ENCODE peak calls at places on chromosomes 1 and 21, in seven cellular contexts. E, Q, H, D, K, G and V are unnamed samples.

GRCh38 chr21:41370840-41371697 is 9.2 kb downstream of the MX2 start:
- DNase-seq in K (no peak), G (peak), H (no peak), E (no peak), D (no peak), Q (peak), V (no peak)

GRCh38 chr1:65254320-65255087 is 54.8 kb upstream of the DNAJC6 start:
- DNase-seq in K (peak), D (peak), Q (peak), G (no peak), E (peak), H (peak), V (peak)

GRCh38 chr1:80535446-80535845 is 1265.3 kb upstream of the ADGRL2 start:
- DNase-seq in K (no peak), H (no peak), E (no peak), Q (no peak), G (no peak), D (no peak), V (no peak)

GRCh38 chr1:89454845-89455521 is 69.6 kb upstream of the LRRC8B start:
- DNase-seq in E (peak), Q (no peak), K (no peak), D (peak), H (no peak), G (peak), V (no peak)

GRCh38 chr21:34511154-34511553 is 856 bp downstream of the KCNE1 start:
- DNase-seq in K (no peak), D (no peak), E (no peak), Q (no peak), H (no peak), G (peak), V (no peak)

GRCh38 chr1:222095606-222096475 is 354.0 kb upstream of the DUSP10 start:
- DNase-seq in E (peak), G (no peak), K (peak), Q (no peak), H (no peak), D (no peak), V (no peak)

GRCh38 chr1:84603223-84603622 is 29.0 kb upstream of the CTBS start:
- DNase-seq in K (no peak), Q (no peak), D (no peak), E (no peak), H (no peak), G (peak), V (no peak)

GRCh38 chr1:239387304-239388231 is 1.2 kb downstream of the CHRM3 start:
- DNase-seq in Q (no peak), H (no peak), D (peak), K (peak), E (peak), G (no peak), V (no peak)

GRCh38 chr1:89051944-89052312 is 13.1 kb downstream of the GBP1 start:
- DNase-seq in D (no peak), K (no peak), Q (no peak), G (no peak), H (no peak), E (no peak), V (no peak)

GRCh38 chr1:16226495-16227179 is 10.3 kb downstream of the CPLANE2 start:
- DNase-seq in Q (no peak), H (no peak), K (peak), G (no peak), E (peak), D (peak), V (no peak)

GRCh38 chr1:245503548-245503947 is 348.8 kb downstream of the KIF26B start:
- DNase-seq in G (no peak), H (no peak), Q (no peak), K (no peak), E (no peak), D (no peak), V (no peak)

GRCh38 chr1:13817906-13818305 is 117.9 kb downstream of the PRDM2 start:
- DNase-seq in D (peak), E (no peak), Q (no peak), K (no peak), H (no peak), G (no peak), V (peak)

GRCh38 chr1:37680933-37681332 is 11.4 kb upstream of the CDCA8 start:
- DNase-seq in D (no peak), E (no peak), G (no peak), K (no peak), H (no peak), Q (no peak), V (no peak)

GRCh38 chr1:111441573-111442192 is 7.4 kb downstream of the WDR77 start:
- DNase-seq in H (no peak), G (no peak), Q (no peak), K (no peak), E (peak), D (no peak), V (no peak)

GRCh38 chr1:111709986-111710385 is 29.2 kb downstream of the INKA2 start:
- DNase-seq in K (no peak), H (no peak), G (no peak), D (no peak), Q (no peak), E (no peak), V (no peak)

GRCh38 chr21:46190491-46191131 is 6.4 kb upstream of the SPATC1L start:
- DNase-seq in H (peak), G (no peak), Q (peak), K (no peak), D (no peak), E (no peak), V (peak)

GRCh38 chr1:21911205-21912001 is 25.7 kb downstream of the HSPG2 start:
- DNase-seq in K (peak), H (no peak), G (peak), E (peak), Q (no peak), D (no peak), V (peak)

GRCh38 chr1:201850053-201850397 is 21.1 kb downstream of the IPO9 start:
- DNase-seq in E (no peak), D (peak), Q (peak), K (no peak), G (peak), H (no peak), V (no peak)

GRCh38 chr1:162011337-162012012 is 12.2 kb downstream of the OLFML2B start:
- DNase-seq in Q (no peak), K (no peak), G (peak), H (no peak), D (no peak), E (no peak), V (no peak)

GRCh38 chr1:155969377-155969791 is 9.0 kb downstream of the ARHGEF2 start:
- DNase-seq in H (no peak), Q (no peak), G (no peak), K (no peak), E (no peak), D (no peak), V (no peak)

GRCh38 chr1:117616356-117616755 is 10.5 kb downstream of the TENT5C start:
- DNase-seq in Q (peak), H (no peak), K (peak), G (no peak), D (peak), E (no peak), V (peak)

GRCh38 chr1:156642265-156643185 is 608 bp downstream of the BCAN start:
- DNase-seq in D (no peak), H (no peak), K (no peak), Q (no peak), E (no peak), G (no peak), V (no peak)

GRCh38 chr1:206012086-206012859 is 9.1 kb upstream of the RAB7B start:
- DNase-seq in K (peak), G (no peak), D (peak), E (no peak), Q (peak), H (no peak), V (peak)

GRCh38 chr1:119808491-119808890 is 2.8 kb downstream of the REG4 start:
- DNase-seq in D (no peak), G (peak), Q (no peak), E (no peak), H (no peak), K (no peak), V (no peak)

GRCh38 chr21:32248616-32249550 is 30.0 kb downstream of the MIS18A start:
- DNase-seq in D (no peak), K (no peak), E (no peak), Q (no peak), G (peak), H (no peak), V (no peak)

GRCh38 chr1:197510691-197511378 is 242.8 kb downstream of the CRB1 start:
- DNase-seq in D (no peak), Q (no peak), G (no peak), E (no peak), H (no peak), K (no peak), V (no peak)

GRCh38 chr1:151898519-151898991 is 10.8 kb downstream of the THEM4 start:
- DNase-seq in G (no peak), Q (no peak), D (peak), H (no peak), K (no peak), E (no peak), V (no peak)

GRCh38 chr1:115544131-115544530 is 97.6 kb upstream of the VANGL1 start:
- DNase-seq in K (no peak), G (peak), E (no peak), H (no peak), D (no peak), Q (no peak), V (no peak)

GRCh38 chr1:221555689-221556433 is 186.0 kb downstream of the DUSP10 start:
- DNase-seq in D (no peak), G (no peak), Q (no peak), E (no peak), H (no peak), K (no peak), V (no peak)

GRCh38 chr1:159921251-159921650 is 4.1 kb downstream of the TAGLN2 start:
- DNase-seq in Q (no peak), G (no peak), K (no peak), H (no peak), D (no peak), E (no peak), V (no peak)

GRCh38 chr21:31354122-31354521 is 10.1 kb upstream of the TIAM1 start:
- DNase-seq in Q (no peak), G (no peak), E (no peak), K (no peak), D (no peak), H (no peak), V (no peak)

DNA sequence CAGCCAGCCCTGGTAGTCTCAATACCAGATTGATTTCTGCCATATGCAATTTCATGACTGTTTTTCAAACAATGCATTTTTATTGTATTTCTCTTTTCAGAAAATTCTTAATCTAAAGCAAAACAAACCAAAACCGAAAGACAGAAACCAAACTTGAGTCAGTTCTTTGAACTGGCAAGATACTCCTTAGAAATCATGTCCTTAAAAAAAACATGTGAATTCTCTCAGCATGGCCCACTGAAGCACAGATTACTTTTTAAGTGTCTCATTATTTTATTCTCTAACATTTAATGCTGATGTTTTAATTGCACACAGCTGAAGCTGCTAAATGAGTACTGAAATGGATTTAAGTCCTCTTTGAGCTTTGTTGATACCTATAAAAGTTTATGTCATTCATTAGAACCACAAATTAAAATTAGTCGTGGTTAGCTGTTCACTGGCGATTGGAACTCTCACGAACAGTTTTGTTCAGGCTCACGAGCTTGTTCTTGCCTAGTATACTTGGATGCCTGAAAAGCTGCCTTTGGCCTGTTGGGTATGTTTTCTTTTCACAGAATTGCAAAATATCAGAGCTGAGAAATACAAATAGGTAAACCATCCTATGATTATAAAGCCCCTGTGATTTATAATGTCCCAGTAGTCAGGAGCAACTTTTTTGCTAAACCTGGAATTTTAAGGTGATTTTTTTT is 87.5 kb downstream of the CAMTA1 start:
- DNase-seq in G (peak), K (no peak), Q (no peak), E (no peak), D (no peak), H (no peak), V (no peak)
- TF ChIP-seq CTCF in G (no peak), K (no peak), Q (no peak), E (no peak), D (no peak), H (no peak), V (no peak)

GRCh38 chr1:168342572-168343280 is 62.0 kb downstream of the TBX19 start:
- DNase-seq in Q (peak), K (peak), G (peak), D (peak), E (peak), H (peak), V (peak)
- TF ChIP-seq CTCF in Q (peak), K (peak), G (peak), D (peak), E (peak), H (no peak), V (peak)

GRCh38 chr1:12194666-12195216 is 27.9 kb downstream of the TNFRSF1B start:
- DNase-seq in E (no peak), K (no peak), Q (no peak), G (no peak), H (no peak), D (no peak), V (no peak)

GRCh38 chr1:12195416-12195815 is 28.6 kb downstream of the TNFRSF1B start:
- DNase-seq in K (no peak), D (no peak), H (no peak), Q (no peak), G (no peak), E (no peak), V (no peak)

GRCh38 chr1:12197483-12197880 is 30.7 kb downstream of the TNFRSF1B start:
- DNase-seq in G (no peak), E (no peak), Q (no peak), H (no peak), D (no peak), K (no peak), V (no peak)

GRCh38 chr1:12201343-12202189 is 28.3 kb upstream of the VPS13D start:
- DNase-seq in G (no peak), H (no peak), K (peak), D (no peak), Q (no peak), E (no peak), V (no peak)

GRCh38 chr1:12196641-12197482 is 30.1 kb downstream of the TNFRSF1B start:
- DNase-seq in G (no peak), H (no peak), Q (peak), E (no peak), D (no peak), K (no peak), V (no peak)
- TF ChIP-seq CTCF in G (no peak), H (no peak), Q (no peak), E (peak), D (no peak), K (no peak), V (no peak)

DNA sequence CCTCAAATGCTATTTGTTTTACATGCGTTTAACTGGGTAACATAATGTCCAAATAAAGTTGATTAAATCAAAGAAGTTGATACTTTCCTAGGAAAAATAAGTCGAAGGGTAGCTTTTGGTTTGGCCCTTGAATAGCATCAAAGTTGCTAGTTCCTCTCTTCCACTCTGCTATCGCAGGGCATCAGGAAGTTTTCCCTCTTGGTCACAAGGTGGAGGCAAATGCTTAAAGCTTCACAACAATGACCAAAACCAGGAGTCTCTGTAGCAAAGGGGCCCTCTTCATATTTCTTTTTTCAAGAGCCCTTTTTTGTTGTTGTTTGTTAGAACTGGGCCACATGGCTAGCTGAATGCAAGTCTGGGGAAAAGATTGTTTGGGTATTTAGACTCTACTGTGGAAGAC is 668.4 kb downstream of the KCNT2 start:
- DNase-seq in G (peak), K (no peak), E (no peak), H (no peak), D (no peak), Q (no peak), V (no peak)
- TF ChIP-seq CTCF in G (no peak), K (no peak), E (peak), H (no peak), D (no peak), Q (no peak), V (no peak)

GRCh38 chr1:209486861-209487260 is 96.7 kb upstream of the CAMK1G start:
- DNase-seq in D (no peak), Q (no peak), H (no peak), E (no peak), K (no peak), G (no peak), V (no peak)

GRCh38 chr1:209491897-209492296 is 91.6 kb upstream of the CAMK1G start:
- DNase-seq in E (no peak), Q (no peak), G (no peak), H (no peak), K (no peak), D (no peak), V (no peak)

GRCh38 chr1:209491496-209491895 is 92.0 kb upstream of the CAMK1G start:
- DNase-seq in Q (no peak), D (no peak), H (no peak), E (no peak), K (no peak), G (no peak), V (no peak)

GRCh38 chr1:209491031-209491430 is 92.5 kb upstream of the CAMK1G start:
- DNase-seq in K (no peak), G (no peak), D (no peak), H (no peak), Q (no peak), E (no peak), V (no peak)

GRCh38 chr1:209490013-209490412 is 93.5 kb upstream of the CAMK1G start:
- DNase-seq in Q (no peak), G (peak), D (no peak), H (no peak), K (no peak), E (no peak), V (no peak)
- TF ChIP-seq CTCF in Q (no peak), G (peak), D (no peak), H (no peak), K (no peak), E (peak), V (no peak)

DNA sequence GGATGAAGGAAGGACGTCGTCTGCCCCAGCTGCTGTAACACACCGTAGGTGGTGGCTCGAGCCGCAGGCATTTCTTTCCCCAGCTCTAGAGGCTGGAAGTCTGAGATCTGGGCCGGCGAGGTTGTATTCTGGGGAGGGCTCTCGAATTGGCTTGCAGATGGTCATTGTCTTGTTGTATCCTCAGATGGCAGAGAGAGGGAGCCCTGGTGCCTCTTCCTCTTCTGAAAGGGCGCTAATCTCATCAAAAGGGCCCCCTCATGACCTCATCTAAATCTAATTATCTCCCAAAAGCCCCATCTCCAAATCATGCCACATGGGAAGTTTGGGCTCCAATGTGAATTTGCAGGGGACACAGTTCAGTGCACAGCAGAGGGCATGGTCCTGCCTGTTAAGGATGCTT is 109.0 kb downstream of the SIK1 start:
- DNase-seq in K (no peak), Q (no peak), D (no peak), E (no peak), G (no peak), H (no peak), V (no peak)
- TF ChIP-seq CTCF in K (no peak), Q (no peak), D (no peak), E (no peak), G (no peak), H (no peak), V (no peak)

DNA sequence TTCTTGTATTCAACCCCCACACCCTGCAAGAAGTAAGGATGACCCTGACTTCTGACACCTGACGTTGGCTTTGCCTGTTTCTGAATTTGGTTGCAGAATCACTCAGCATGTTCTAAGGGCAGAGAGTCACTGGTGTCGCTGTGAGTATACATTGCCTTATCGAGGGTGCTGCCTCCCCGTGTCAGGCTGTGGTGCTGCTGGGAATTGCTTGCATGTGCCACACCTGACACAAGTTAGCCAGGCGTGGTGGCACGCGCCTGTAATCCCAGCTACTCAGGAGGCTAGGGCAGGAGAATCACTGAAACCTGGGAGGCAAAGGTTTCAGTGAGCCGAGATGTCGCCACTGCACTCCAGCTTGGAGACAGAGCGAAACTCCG is 45.9 kb downstream of the WDR4 start:
- DNase-seq in H (no peak), D (no peak), K (peak), G (no peak), E (no peak), Q (no peak), V (peak)
- TF ChIP-seq CTCF in H (no peak), D (no peak), K (peak), G (peak), E (peak), Q (no peak), V (no peak)

DNA sequence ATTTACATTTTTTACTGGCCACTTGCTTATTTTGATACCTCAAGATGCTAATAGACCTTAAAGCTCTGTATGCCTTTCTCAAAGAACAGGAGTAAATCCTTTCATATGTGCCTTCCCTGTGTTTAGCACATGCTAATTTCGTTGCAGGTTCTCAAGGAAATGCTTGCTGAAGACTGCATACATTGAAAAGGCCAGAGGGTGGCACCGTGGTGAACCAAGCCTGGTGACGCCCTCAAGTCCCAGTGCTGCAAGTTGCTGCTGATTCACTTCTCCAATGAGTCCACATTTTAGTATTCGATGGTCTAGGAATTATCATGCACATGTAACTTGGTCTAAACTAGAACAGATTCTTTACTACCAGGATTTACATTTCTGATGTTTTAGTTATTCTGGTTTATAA is 94.1 kb downstream of the CLDN17 start:
- DNase-seq in H (no peak), K (no peak), Q (no peak), E (peak), D (no peak), G (peak), V (no peak)
- TF ChIP-seq CTCF in H (no peak), K (no peak), Q (no peak), E (peak), D (no peak), G (peak), V (no peak)